ENCODE peak calls at places on chromosomes 3 and 15, in five cellular contexts. One of them, this sample, is unnamed.

GRCh38 chr15:39465843-39466242 is 115.0 kb upstream of the THBS1 start:
- DNase-seq in HepG2: no peak
- DNase-seq in NT2/D1: no peak
- DNase-seq in aorta: no peak
- DNase-seq in CD8-positive, alpha-beta T cell: no peak
- DNase-seq in this sample: no peak

GRCh38 chr15:64635486-64635815 is 139.9 kb downstream of the RBPMS2 start:
- DNase-seq in HepG2: peak
- DNase-seq in NT2/D1: no peak
- DNase-seq in aorta: no peak
- DNase-seq in CD8-positive, alpha-beta T cell: no peak
- DNase-seq in this sample: no peak

GRCh38 chr15:62327386-62327785 is 162.3 kb upstream of the C2CD4B start:
- DNase-seq in NT2/D1: no peak
- DNase-seq in aorta: no peak
- DNase-seq in CD8-positive, alpha-beta T cell: no peak
- DNase-seq in HepG2: no peak
- DNase-seq in this sample: no peak

GRCh38 chr3:4980229-4981159 is 1.3 kb downstream of the BHLHE40 start:
- DNase-seq in aorta: peak
- DNase-seq in CD8-positive, alpha-beta T cell: peak
- DNase-seq in HepG2: peak
- DNase-seq in NT2/D1: no peak
- DNase-seq in this sample: peak

GRCh38 chr3:113287111-113287817 is 75.9 kb downstream of the BOC start:
- DNase-seq in HepG2: peak
- DNase-seq in NT2/D1: no peak
- DNase-seq in aorta: no peak
- DNase-seq in CD8-positive, alpha-beta T cell: no peak
- DNase-seq in this sample: peak

GRCh38 chr15:101060576-101061551 is 141.7 kb downstream of the LRRK1 start:
- DNase-seq in aorta: peak
- DNase-seq in HepG2: no peak
- DNase-seq in NT2/D1: no peak
- DNase-seq in CD8-positive, alpha-beta T cell: no peak
- DNase-seq in this sample: peak

GRCh38 chr15:53133255-53133654 is 343.1 kb upstream of the ONECUT1 start:
- DNase-seq in aorta: no peak
- DNase-seq in HepG2: no peak
- DNase-seq in CD8-positive, alpha-beta T cell: no peak
- DNase-seq in NT2/D1: no peak
- DNase-seq in this sample: no peak

GRCh38 chr3:39978293-39978692 is 168.9 kb downstream of the MYRIP start:
- DNase-seq in aorta: no peak
- DNase-seq in HepG2: no peak
- DNase-seq in CD8-positive, alpha-beta T cell: no peak
- DNase-seq in NT2/D1: no peak
- DNase-seq in this sample: no peak

GRCh38 chr3:173912126-173912525 is 514.6 kb downstream of the NLGN1 start:
- DNase-seq in CD8-positive, alpha-beta T cell: no peak
- DNase-seq in aorta: no peak
- DNase-seq in NT2/D1: no peak
- DNase-seq in HepG2: no peak
- DNase-seq in this sample: no peak

GRCh38 chr3:155426524-155427230 is 133.2 kb upstream of the STRIT1 start:
- DNase-seq in CD8-positive, alpha-beta T cell: no peak
- DNase-seq in aorta: no peak
- DNase-seq in NT2/D1: no peak
- DNase-seq in HepG2: no peak
- DNase-seq in this sample: no peak

GRCh38 chr3:38805765-38806386 is 10.1 kb downstream of the SCN10A start:
- DNase-seq in aorta: no peak
- DNase-seq in NT2/D1: peak
- DNase-seq in CD8-positive, alpha-beta T cell: no peak
- DNase-seq in HepG2: peak
- DNase-seq in this sample: peak

GRCh38 chr3:30728143-30728542 is 121.7 kb downstream of the TGFBR2 start:
- DNase-seq in HepG2: no peak
- DNase-seq in NT2/D1: no peak
- DNase-seq in CD8-positive, alpha-beta T cell: no peak
- DNase-seq in aorta: no peak
- DNase-seq in this sample: no peak

GRCh38 chr3:46576386-46576785 is 10.3 kb upstream of the LRRC2 start:
- DNase-seq in aorta: no peak
- DNase-seq in NT2/D1: no peak
- DNase-seq in CD8-positive, alpha-beta T cell: no peak
- DNase-seq in HepG2: no peak
- DNase-seq in this sample: peak

GRCh38 chr3:46574881-46575576 is 8.9 kb upstream of the LRRC2 start:
- DNase-seq in HepG2: no peak
- DNase-seq in aorta: no peak
- DNase-seq in NT2/D1: no peak
- DNase-seq in CD8-positive, alpha-beta T cell: no peak
- DNase-seq in this sample: peak

GRCh38 chr3:46575577-46576222 is 9.6 kb upstream of the LRRC2 start:
- DNase-seq in NT2/D1: no peak
- DNase-seq in HepG2: no peak
- DNase-seq in CD8-positive, alpha-beta T cell: no peak
- DNase-seq in aorta: no peak
- DNase-seq in this sample: peak

GRCh38 chr3:46573701-46574100 is 7.6 kb upstream of the LRRC2 start:
- DNase-seq in HepG2: no peak
- DNase-seq in NT2/D1: no peak
- DNase-seq in aorta: no peak
- DNase-seq in CD8-positive, alpha-beta T cell: no peak
- DNase-seq in this sample: peak

DNA sequence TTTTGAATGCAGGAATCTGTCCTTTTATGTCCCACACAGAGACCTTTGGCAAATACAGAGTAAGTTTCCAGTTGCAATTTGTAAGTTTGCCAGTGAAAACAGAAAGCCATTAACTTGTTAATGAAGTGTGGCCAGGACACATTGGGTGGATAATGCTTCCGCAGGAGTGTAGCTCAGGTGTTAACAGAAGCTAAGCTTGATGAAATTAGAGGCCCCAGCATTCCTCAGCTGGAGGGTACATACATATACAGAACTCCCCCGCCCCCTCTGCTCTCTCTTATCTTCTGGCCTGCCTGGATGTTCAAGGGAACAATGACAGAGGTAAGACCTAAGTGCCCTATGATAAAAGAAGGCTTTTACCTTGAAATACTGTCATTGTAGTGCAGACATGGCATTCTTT is 8.2 kb upstream of the LRRC2 start:
- DNase-seq in aorta: no peak
- DNase-seq in NT2/D1: peak
- DNase-seq in CD8-positive, alpha-beta T cell: no peak
- DNase-seq in HepG2: peak
- DNase-seq in this sample: peak
- H3K4me3 ChIP-seq in aorta: no peak
- H3K4me3 ChIP-seq in NT2/D1: no peak
- H3K4me3 ChIP-seq in CD8-positive, alpha-beta T cell: no peak
- H3K4me3 ChIP-seq in HepG2: no peak
- H3K4me3 ChIP-seq in this sample: no peak

GRCh38 chr15:68227806-68228142 is 1.8 kb downstream of the CLN6 start:
- DNase-seq in aorta: peak
- DNase-seq in HepG2: no peak
- DNase-seq in CD8-positive, alpha-beta T cell: no peak
- DNase-seq in NT2/D1: no peak
- DNase-seq in this sample: no peak

GRCh38 chr15:68223171-68223570 is 6.4 kb downstream of the CLN6 start:
- DNase-seq in HepG2: no peak
- DNase-seq in NT2/D1: no peak
- DNase-seq in aorta: no peak
- DNase-seq in CD8-positive, alpha-beta T cell: peak
- DNase-seq in this sample: no peak

GRCh38 chr15:68228143-68228970 is 1.2 kb downstream of the CLN6 start:
- DNase-seq in CD8-positive, alpha-beta T cell: no peak
- DNase-seq in aorta: peak
- DNase-seq in HepG2: no peak
- DNase-seq in NT2/D1: no peak
- DNase-seq in this sample: no peak

GRCh38 chr15:68224108-68224507 is 5.4 kb downstream of the CLN6 start:
- DNase-seq in NT2/D1: no peak
- DNase-seq in aorta: no peak
- DNase-seq in HepG2: no peak
- DNase-seq in CD8-positive, alpha-beta T cell: peak
- DNase-seq in this sample: no peak

GRCh38 chr15:68224546-68225250 is 4.8 kb downstream of the CLN6 start:
- DNase-seq in aorta: peak
- DNase-seq in NT2/D1: no peak
- DNase-seq in CD8-positive, alpha-beta T cell: peak
- DNase-seq in HepG2: no peak
- DNase-seq in this sample: no peak
- H3K4me3 ChIP-seq in aorta: no peak
- H3K4me3 ChIP-seq in NT2/D1: no peak
- H3K4me3 ChIP-seq in CD8-positive, alpha-beta T cell: no peak
- H3K4me3 ChIP-seq in HepG2: no peak
- H3K4me3 ChIP-seq in this sample: no peak

DNA sequence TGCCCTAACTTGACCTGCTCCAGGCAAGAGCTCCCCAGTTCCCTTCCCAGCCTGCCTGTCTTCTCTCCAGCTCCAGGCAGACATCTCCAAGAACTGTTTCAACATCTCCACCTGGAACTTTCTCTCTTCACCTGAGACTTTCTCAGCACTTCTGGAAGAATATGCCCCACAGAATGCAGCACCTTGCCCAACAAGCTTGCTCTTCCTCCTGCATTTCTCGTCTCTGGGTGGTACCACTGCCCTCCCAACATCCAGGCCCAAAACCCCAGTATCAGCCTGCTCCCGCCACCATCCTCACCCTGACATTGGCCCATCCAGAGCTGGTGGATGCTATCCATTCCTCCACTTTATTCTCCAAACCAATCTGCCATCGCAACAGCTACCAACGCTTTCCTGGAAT is 8.8 kb downstream of the RFTN1 start:
- DNase-seq in HepG2: no peak
- DNase-seq in NT2/D1: no peak
- DNase-seq in CD8-positive, alpha-beta T cell: no peak
- DNase-seq in aorta: no peak
- DNase-seq in this sample: no peak
- H3K4me3 ChIP-seq in HepG2: no peak
- H3K4me3 ChIP-seq in NT2/D1: no peak
- H3K4me3 ChIP-seq in CD8-positive, alpha-beta T cell: no peak
- H3K4me3 ChIP-seq in aorta: no peak
- H3K4me3 ChIP-seq in this sample: no peak

GRCh38 chr3:46349484-46350261 is 4.2 kb upstream of the CCR2 start:
- DNase-seq in HepG2: no peak
- DNase-seq in aorta: no peak
- DNase-seq in NT2/D1: no peak
- DNase-seq in CD8-positive, alpha-beta T cell: no peak
- DNase-seq in this sample: no peak
- H3K4me3 ChIP-seq in HepG2: no peak
- H3K4me3 ChIP-seq in aorta: no peak
- H3K4me3 ChIP-seq in NT2/D1: no peak
- H3K4me3 ChIP-seq in CD8-positive, alpha-beta T cell: peak
- H3K4me3 ChIP-seq in this sample: no peak

GRCh38 chr3:149506965-149507364 is 32.5 kb downstream of the TM4SF4 start:
- DNase-seq in aorta: no peak
- DNase-seq in CD8-positive, alpha-beta T cell: no peak
- DNase-seq in HepG2: peak
- DNase-seq in NT2/D1: no peak
- DNase-seq in this sample: no peak

GRCh38 chr3:149507491-149508324 is 33.2 kb downstream of the TM4SF4 start:
- DNase-seq in NT2/D1: no peak
- DNase-seq in HepG2: no peak
- DNase-seq in aorta: no peak
- DNase-seq in CD8-positive, alpha-beta T cell: no peak
- DNase-seq in this sample: no peak

GRCh38 chr3:149510480-149510879 is 36.0 kb downstream of the TM4SF4 start:
- DNase-seq in aorta: no peak
- DNase-seq in NT2/D1: no peak
- DNase-seq in HepG2: no peak
- DNase-seq in CD8-positive, alpha-beta T cell: no peak
- DNase-seq in this sample: no peak

GRCh38 chr3:149502438-149502837 is 27.9 kb downstream of the TM4SF4 start:
- DNase-seq in aorta: no peak
- DNase-seq in CD8-positive, alpha-beta T cell: no peak
- DNase-seq in HepG2: no peak
- DNase-seq in NT2/D1: no peak
- DNase-seq in this sample: no peak

GRCh38 chr3:149506540-149506939 is 32.0 kb downstream of the TM4SF4 start:
- DNase-seq in NT2/D1: no peak
- DNase-seq in CD8-positive, alpha-beta T cell: no peak
- DNase-seq in HepG2: no peak
- DNase-seq in aorta: no peak
- DNase-seq in this sample: no peak
- H3K4me3 ChIP-seq in NT2/D1: no peak
- H3K4me3 ChIP-seq in CD8-positive, alpha-beta T cell: no peak
- H3K4me3 ChIP-seq in HepG2: no peak
- H3K4me3 ChIP-seq in aorta: no peak
- H3K4me3 ChIP-seq in this sample: no peak

GRCh38 chr3:142332390-142332789 is 107.0 kb upstream of the GK5 start:
- DNase-seq in HepG2: no peak
- DNase-seq in NT2/D1: no peak
- DNase-seq in CD8-positive, alpha-beta T cell: no peak
- DNase-seq in aorta: no peak
- DNase-seq in this sample: no peak
- H3K4me3 ChIP-seq in HepG2: no peak
- H3K4me3 ChIP-seq in NT2/D1: no peak
- H3K4me3 ChIP-seq in CD8-positive, alpha-beta T cell: no peak
- H3K4me3 ChIP-seq in aorta: no peak
- H3K4me3 ChIP-seq in this sample: no peak

GRCh38 chr3:50266808-50267207 is 2.1 kb upstream of the SEMA3B start:
- DNase-seq in aorta: no peak
- DNase-seq in NT2/D1: no peak
- DNase-seq in CD8-positive, alpha-beta T cell: no peak
- DNase-seq in HepG2: no peak
- DNase-seq in this sample: no peak

GRCh38 chr3:50269460-50269859 is 513 bp downstream of the SEMA3B start:
- DNase-seq in CD8-positive, alpha-beta T cell: no peak
- DNase-seq in NT2/D1: no peak
- DNase-seq in HepG2: no peak
- DNase-seq in aorta: no peak
- DNase-seq in this sample: no peak

GRCh38 chr3:50267280-50267913 is 1.6 kb upstream of the SEMA3B start:
- DNase-seq in HepG2: no peak
- DNase-seq in NT2/D1: no peak
- DNase-seq in aorta: peak
- DNase-seq in CD8-positive, alpha-beta T cell: no peak
- DNase-seq in this sample: peak

GRCh38 chr3:50268703-50269451 is at the start of gene SEMA3B:
- DNase-seq in aorta: peak
- DNase-seq in HepG2: peak
- DNase-seq in NT2/D1: no peak
- DNase-seq in CD8-positive, alpha-beta T cell: no peak
- DNase-seq in this sample: peak

DNA sequence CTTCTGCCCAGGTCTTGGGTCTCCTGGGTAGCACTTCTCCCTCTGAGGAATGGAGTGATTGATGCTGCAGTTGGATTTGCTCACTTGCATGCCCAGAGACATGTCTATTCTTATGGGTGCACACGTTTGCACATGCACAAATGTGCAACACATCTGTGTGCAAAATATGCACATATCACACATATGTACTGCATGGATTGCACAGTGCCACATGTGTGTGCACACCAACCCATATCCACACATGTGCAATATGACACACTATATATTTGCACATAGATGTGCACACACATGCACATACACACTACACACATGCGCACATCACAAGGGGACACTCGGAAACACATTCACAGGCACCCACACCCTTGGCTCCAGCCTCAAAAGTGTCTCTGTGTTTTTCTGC is 671 bp upstream of the SEMA3B start:
- DNase-seq in aorta: no peak
- DNase-seq in CD8-positive, alpha-beta T cell: no peak
- DNase-seq in HepG2: no peak
- DNase-seq in NT2/D1: no peak
- DNase-seq in this sample: no peak
- H3K4me3 ChIP-seq in aorta: no peak
- H3K4me3 ChIP-seq in CD8-positive, alpha-beta T cell: no peak
- H3K4me3 ChIP-seq in HepG2: no peak
- H3K4me3 ChIP-seq in NT2/D1: peak
- H3K4me3 ChIP-seq in this sample: no peak